ENCODE peak calls at places on chromosomes 12 and 14, in eight cellular contexts. One of them, this sample, is unnamed.

GRCh38 chr12:27981874-27982273 is 9.3 kb upstream of the PTHLH start:
- DNase-seq in suprapubic skin: no peak
- DNase-seq in A549: no peak
- DNase-seq in gastrocnemius medialis: no peak
- DNase-seq in ovary: no peak
- DNase-seq in tibial nerve: no peak
- DNase-seq in body of pancreas: no peak
- DNase-seq in breast epithelium: no peak
- DNase-seq in this sample: no peak

GRCh38 chr12:2335109-2335508 is 282.3 kb downstream of the CACNA1C start:
- DNase-seq in suprapubic skin: no peak
- DNase-seq in A549: no peak
- DNase-seq in gastrocnemius medialis: no peak
- DNase-seq in ovary: no peak
- DNase-seq in tibial nerve: no peak
- DNase-seq in body of pancreas: no peak
- DNase-seq in breast epithelium: no peak
- DNase-seq in this sample: no peak

GRCh38 chr14:35333347-35333730 is 41.2 kb downstream of the PSMA6 start:
- DNase-seq in suprapubic skin: peak; percentile 45
- DNase-seq in A549: no peak
- DNase-seq in gastrocnemius medialis: no peak
- DNase-seq in ovary: no peak
- DNase-seq in tibial nerve: no peak
- DNase-seq in body of pancreas: no peak
- DNase-seq in breast epithelium: no peak
- DNase-seq in this sample: no peak

GRCh38 chr12:75717902-75718301 is 206.5 kb upstream of the KRR1 start:
- DNase-seq in suprapubic skin: no peak
- DNase-seq in A549: no peak
- DNase-seq in gastrocnemius medialis: no peak
- DNase-seq in ovary: no peak
- DNase-seq in tibial nerve: no peak
- DNase-seq in body of pancreas: no peak
- DNase-seq in breast epithelium: no peak
- DNase-seq in this sample: no peak

GRCh38 chr12:54984602-54985376 is at the start of gene TESPA1:
- DNase-seq in suprapubic skin: peak; percentile 61
- DNase-seq in A549: no peak
- DNase-seq in gastrocnemius medialis: peak; percentile 35
- DNase-seq in ovary: peak; percentile 57
- DNase-seq in tibial nerve: peak; percentile 56
- DNase-seq in body of pancreas: peak; percentile 55
- DNase-seq in breast epithelium: peak; percentile 21
- DNase-seq in this sample: peak; percentile 72

GRCh38 chr14:62084020-62084419 is 321.8 kb downstream of the SNAPC1 start:
- DNase-seq in suprapubic skin: no peak
- DNase-seq in A549: no peak
- DNase-seq in gastrocnemius medialis: no peak
- DNase-seq in ovary: no peak
- DNase-seq in tibial nerve: no peak
- DNase-seq in body of pancreas: no peak
- DNase-seq in breast epithelium: no peak
- DNase-seq in this sample: no peak

GRCh38 chr12:124049451-124050094 is 76.6 kb downstream of the ZNF664 start:
- DNase-seq in suprapubic skin: no peak
- DNase-seq in A549: no peak
- DNase-seq in gastrocnemius medialis: no peak
- DNase-seq in ovary: no peak
- DNase-seq in tibial nerve: no peak
- DNase-seq in body of pancreas: no peak
- DNase-seq in breast epithelium: no peak
- DNase-seq in this sample: no peak

GRCh38 chr12:78802593-78802992 is 62.0 kb upstream of the SYT1 start:
- DNase-seq in suprapubic skin: no peak
- DNase-seq in A549: peak; percentile 3
- DNase-seq in gastrocnemius medialis: no peak
- DNase-seq in ovary: no peak
- DNase-seq in tibial nerve: no peak
- DNase-seq in body of pancreas: no peak
- DNase-seq in breast epithelium: no peak
- DNase-seq in this sample: no peak

GRCh38 chr14:52918486-52918885 is 32.4 kb downstream of the FERMT2 start:
- DNase-seq in suprapubic skin: no peak
- DNase-seq in A549: no peak
- DNase-seq in gastrocnemius medialis: no peak
- DNase-seq in ovary: no peak
- DNase-seq in tibial nerve: peak; percentile 26
- DNase-seq in body of pancreas: peak; percentile 22
- DNase-seq in breast epithelium: no peak
- DNase-seq in this sample: no peak

GRCh38 chr12:59689776-59690175 is 93.9 kb downstream of the SLC16A7 start:
- DNase-seq in suprapubic skin: no peak
- DNase-seq in A549: no peak
- DNase-seq in gastrocnemius medialis: no peak
- DNase-seq in ovary: no peak
- DNase-seq in tibial nerve: no peak
- DNase-seq in body of pancreas: no peak
- DNase-seq in breast epithelium: no peak
- DNase-seq in this sample: no peak

GRCh38 chr12:51222461-51222860 is 4.6 kb upstream of the POU6F1 start:
- DNase-seq in suprapubic skin: no peak
- DNase-seq in A549: no peak
- DNase-seq in gastrocnemius medialis: no peak
- DNase-seq in ovary: peak; percentile 30
- DNase-seq in tibial nerve: no peak
- DNase-seq in body of pancreas: peak; percentile 32
- DNase-seq in breast epithelium: no peak
- DNase-seq in this sample: peak; percentile 57

GRCh38 chr14:89367449-89368120 is 49.4 kb downstream of the FOXN3 start:
- DNase-seq in suprapubic skin: no peak
- DNase-seq in A549: no peak
- DNase-seq in gastrocnemius medialis: no peak
- DNase-seq in ovary: no peak
- DNase-seq in tibial nerve: no peak
- DNase-seq in body of pancreas: no peak
- DNase-seq in breast epithelium: no peak
- DNase-seq in this sample: no peak

GRCh38 chr14:51014086-51014485 is 69.8 kb upstream of the PYGL start:
- DNase-seq in suprapubic skin: no peak
- DNase-seq in A549: no peak
- DNase-seq in gastrocnemius medialis: no peak
- DNase-seq in ovary: no peak
- DNase-seq in tibial nerve: no peak
- DNase-seq in body of pancreas: no peak
- DNase-seq in breast epithelium: no peak
- DNase-seq in this sample: no peak

GRCh38 chr14:96053600-96054381 is 14.6 kb downstream of the C14orf132 start:
- DNase-seq in suprapubic skin: peak; percentile 86
- DNase-seq in A549: no peak
- DNase-seq in gastrocnemius medialis: peak; percentile 70
- DNase-seq in ovary: no peak
- DNase-seq in tibial nerve: peak; percentile 52
- DNase-seq in body of pancreas: peak; percentile 59
- DNase-seq in breast epithelium: no peak
- DNase-seq in this sample: no peak

GRCh38 chr12:114625294-114625851 is 58.6 kb downstream of the TBX3 start:
- DNase-seq in suprapubic skin: no peak
- DNase-seq in A549: peak; percentile 65
- DNase-seq in gastrocnemius medialis: no peak
- DNase-seq in ovary: no peak
- DNase-seq in tibial nerve: no peak
- DNase-seq in body of pancreas: peak; percentile 30
- DNase-seq in breast epithelium: no peak
- DNase-seq in this sample: peak; percentile 65

GRCh38 chr12:13425766-13426165 is 229.2 kb downstream of the EMP1 start:
- DNase-seq in suprapubic skin: no peak
- DNase-seq in A549: no peak
- DNase-seq in gastrocnemius medialis: no peak
- DNase-seq in ovary: no peak
- DNase-seq in tibial nerve: no peak
- DNase-seq in body of pancreas: no peak
- DNase-seq in breast epithelium: no peak
- DNase-seq in this sample: no peak

GRCh38 chr12:103864710-103865109 is 23.7 kb upstream of the NT5DC3 start:
- DNase-seq in suprapubic skin: no peak
- DNase-seq in A549: no peak
- DNase-seq in gastrocnemius medialis: no peak
- DNase-seq in ovary: no peak
- DNase-seq in tibial nerve: no peak
- DNase-seq in body of pancreas: no peak
- DNase-seq in breast epithelium: no peak
- DNase-seq in this sample: no peak
- TF ChIP-seq POLR2A in suprapubic skin: no peak
- TF ChIP-seq POLR2A in A549: no peak
- TF ChIP-seq POLR2A in gastrocnemius medialis: no peak
- TF ChIP-seq POLR2A in ovary: no peak
- TF ChIP-seq POLR2A in tibial nerve: no peak
- TF ChIP-seq POLR2A in body of pancreas: no peak
- TF ChIP-seq POLR2A in breast epithelium: no peak
- TF ChIP-seq POLR2A in this sample: no peak

GRCh38 chr12:6925239-6925542 is 2.6 kb upstream of the ATN1 start:
- DNase-seq in suprapubic skin: no peak
- DNase-seq in A549: no peak
- DNase-seq in gastrocnemius medialis: no peak
- DNase-seq in ovary: no peak
- DNase-seq in tibial nerve: no peak
- DNase-seq in body of pancreas: no peak
- DNase-seq in breast epithelium: no peak
- DNase-seq in this sample: no peak
- TF ChIP-seq POLR2A in suprapubic skin: no peak
- TF ChIP-seq POLR2A in A549: no peak
- TF ChIP-seq POLR2A in gastrocnemius medialis: no peak
- TF ChIP-seq POLR2A in ovary: no peak
- TF ChIP-seq POLR2A in tibial nerve: no peak
- TF ChIP-seq POLR2A in body of pancreas: no peak
- TF ChIP-seq POLR2A in breast epithelium: no peak
- TF ChIP-seq POLR2A in this sample: no peak

GRCh38 chr12:11888029-11888428 is 182.7 kb upstream of the BCL2L14 start:
- DNase-seq in suprapubic skin: no peak
- DNase-seq in A549: no peak
- DNase-seq in gastrocnemius medialis: no peak
- DNase-seq in ovary: no peak
- DNase-seq in tibial nerve: no peak
- DNase-seq in body of pancreas: no peak
- DNase-seq in breast epithelium: no peak
- DNase-seq in this sample: no peak

GRCh38 chr12:11882301-11883019 is 188.3 kb upstream of the BCL2L14 start:
- DNase-seq in suprapubic skin: no peak
- DNase-seq in A549: no peak
- DNase-seq in gastrocnemius medialis: no peak
- DNase-seq in ovary: no peak
- DNase-seq in tibial nerve: no peak
- DNase-seq in body of pancreas: no peak
- DNase-seq in breast epithelium: no peak
- DNase-seq in this sample: no peak

GRCh38 chr12:11886339-11886738 is 184.4 kb upstream of the BCL2L14 start:
- DNase-seq in suprapubic skin: no peak
- DNase-seq in A549: no peak
- DNase-seq in gastrocnemius medialis: no peak
- DNase-seq in ovary: no peak
- DNase-seq in tibial nerve: no peak
- DNase-seq in body of pancreas: no peak
- DNase-seq in breast epithelium: no peak
- DNase-seq in this sample: no peak

GRCh38 chr12:11884661-11885060 is 186.1 kb upstream of the BCL2L14 start:
- DNase-seq in suprapubic skin: no peak
- DNase-seq in A549: no peak
- DNase-seq in gastrocnemius medialis: no peak
- DNase-seq in ovary: no peak
- DNase-seq in tibial nerve: no peak
- DNase-seq in body of pancreas: peak; percentile 34
- DNase-seq in breast epithelium: no peak
- DNase-seq in this sample: no peak

GRCh38 chr12:11885261-11886038 is 185.3 kb upstream of the BCL2L14 start:
- DNase-seq in suprapubic skin: no peak
- DNase-seq in A549: peak; percentile 38
- DNase-seq in gastrocnemius medialis: no peak
- DNase-seq in ovary: no peak
- DNase-seq in tibial nerve: no peak
- DNase-seq in body of pancreas: peak; percentile 64
- DNase-seq in breast epithelium: peak; percentile 80
- DNase-seq in this sample: no peak
- TF ChIP-seq POLR2A in suprapubic skin: no peak
- TF ChIP-seq POLR2A in A549: no peak
- TF ChIP-seq POLR2A in gastrocnemius medialis: no peak
- TF ChIP-seq POLR2A in ovary: no peak
- TF ChIP-seq POLR2A in tibial nerve: no peak
- TF ChIP-seq POLR2A in body of pancreas: no peak
- TF ChIP-seq POLR2A in breast epithelium: no peak
- TF ChIP-seq POLR2A in this sample: no peak

DNA sequence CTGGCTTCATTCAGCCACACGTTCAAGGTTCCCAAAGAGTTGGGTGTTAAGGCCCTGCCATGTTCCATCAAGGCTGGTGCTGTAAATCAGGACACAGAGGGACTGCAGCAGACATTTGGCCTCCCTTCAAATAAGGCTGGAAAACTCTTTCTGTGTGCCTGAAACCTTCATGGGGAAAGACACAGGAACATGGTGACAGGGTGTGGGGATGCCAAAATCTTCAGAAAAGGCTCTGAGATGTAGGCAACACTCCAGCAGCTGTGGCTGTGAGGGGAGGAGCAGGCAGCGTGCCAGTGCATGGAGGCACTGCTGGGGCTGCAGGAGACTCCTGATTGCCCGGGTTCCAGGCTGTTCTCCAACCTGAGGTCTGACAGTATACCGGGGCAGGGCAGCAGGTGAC is 15.0 kb downstream of the POMT2 start:
- DNase-seq in suprapubic skin: no peak
- DNase-seq in A549: no peak
- DNase-seq in gastrocnemius medialis: no peak
- DNase-seq in ovary: no peak
- DNase-seq in tibial nerve: no peak
- DNase-seq in body of pancreas: no peak
- DNase-seq in breast epithelium: no peak
- DNase-seq in this sample: no peak
- TF ChIP-seq POLR2A in suprapubic skin: no peak
- TF ChIP-seq POLR2A in A549: no peak
- TF ChIP-seq POLR2A in gastrocnemius medialis: no peak
- TF ChIP-seq POLR2A in ovary: no peak
- TF ChIP-seq POLR2A in tibial nerve: no peak
- TF ChIP-seq POLR2A in body of pancreas: no peak
- TF ChIP-seq POLR2A in breast epithelium: no peak
- TF ChIP-seq POLR2A in this sample: no peak

This sample was measured in erythroblast.